ENCODE peak calls at places on chromosomes 1 and 21, in five cellular contexts. C is HepG2, D is NT2/D1, L is K562, Y is H1. A is an unnamed sample.
A peak's percentile ranks its signal among the peaks of the same experiment; 100 is the strongest.

GRCh38 chr1:41539999-41540398 is 55.5 kb upstream of the EDN2 start:
- DNase-seq in C (no peak), D (no peak), L (no peak), Y (no peak), A (no peak)

GRCh38 chr1:67441183-67441582 is 11.0 kb upstream of the SERBP1 start:
- DNase-seq in C (peak; percentile 17), D (no peak), L (peak; percentile 54), Y (no peak), A (no peak)

GRCh38 chr1:206967096-206967851 is 3.0 kb downstream of the FCAMR start:
- DNase-seq in C (no peak), D (no peak), L (no peak), Y (no peak), A (no peak)

GRCh38 chr1:159315381-159315780 is 13.2 kb downstream of the FCER1A start:
- DNase-seq in C (no peak), D (no peak), L (no peak), Y (no peak), A (no peak)

GRCh38 chr1:36831171-36831810 is 203.0 kb downstream of the GRIK3 start:
- DNase-seq in C (no peak), D (no peak), L (no peak), Y (no peak), A (no peak)

GRCh38 chr1:235586992-235587391 is 62.6 kb downstream of the GNG4 start:
- DNase-seq in C (no peak), D (no peak), L (no peak), Y (no peak), A (no peak)

GRCh38 chr1:234409328-234409727 is 36.1 kb downstream of the COA6 start:
- DNase-seq in C (no peak), D (no peak), L (no peak), Y (no peak), A (no peak)

GRCh38 chr1:228985661-228986060 is 250.4 kb downstream of the RHOU start:
- DNase-seq in C (no peak), D (no peak), L (no peak), Y (no peak), A (no peak)

GRCh38 chr1:54989473-54989872 is 9.0 kb downstream of the TMEM61 start:
- DNase-seq in C (no peak), D (no peak), L (no peak), Y (no peak), A (no peak)

GRCh38 chr1:166789286-166789685 is 50.0 kb upstream of the POGK start:
- DNase-seq in C (no peak), D (no peak), L (no peak), Y (no peak), A (no peak)

GRCh38 chr1:160996195-160996594 is 24.8 kb downstream of the F11R start:
- DNase-seq in C (no peak), D (no peak), L (no peak), Y (no peak), A (peak; percentile 92)

GRCh38 chr1:34270181-34270580 is 93.5 kb downstream of the C1orf94 start:
- DNase-seq in C (no peak), D (no peak), L (no peak), Y (no peak), A (no peak)

GRCh38 chr1:2073382-2074230 is 23.4 kb downstream of the PRKCZ start:
- DNase-seq in C (no peak), D (no peak), L (peak; percentile 25), Y (no peak), A (no peak)

GRCh38 chr1:32221980-32222751 is at the start of the genes EIF3I and TMEM234:
- DNase-seq in C (peak; percentile 88), D (peak; percentile 96), L (peak; percentile 98), Y (no peak), A (peak; percentile 85)

GRCh38 chr1:219798283-219799030 is 129.9 kb downstream of the SLC30A10 start:
- DNase-seq in C (no peak), D (no peak), L (no peak), Y (no peak), A (no peak)

GRCh38 chr1:160256396-160257046 is 5.8 kb downstream of the DCAF8 start:
- DNase-seq in C (no peak), D (no peak), L (no peak), Y (no peak), A (no peak)

GRCh38 chr1:223479261-223479660 is 86.0 kb downstream of the CCDC185 start:
- DNase-seq in C (no peak), D (no peak), L (no peak), Y (no peak), A (no peak)

GRCh38 chr1:33047839-33048305 is 11.2 kb upstream of the AK2 start:
- DNase-seq in C (no peak), D (no peak), L (no peak), Y (no peak), A (no peak)

GRCh38 chr1:206556047-206556747 is 48.9 kb downstream of the RASSF5 start:
- DNase-seq in C (peak; percentile 68), D (no peak), L (no peak), Y (no peak), A (no peak)

GRCh38 chr1:24641646-24642151 is 1.4 kb upstream of the SRRM1 start:
- DNase-seq in C (no peak), D (no peak), L (peak; percentile 61), Y (no peak), A (no peak)

GRCh38 chr1:235073968-235074334 is 54.7 kb downstream of the TOMM20 start:
- DNase-seq in C (no peak), D (no peak), L (no peak), Y (no peak), A (no peak)

GRCh38 chr21:46078322-46078981 is 19.5 kb upstream of the COL6A2 start:
- DNase-seq in C (no peak), D (no peak), L (no peak), Y (no peak), A (no peak)

GRCh38 chr1:223730471-223730870 is 18.1 kb downstream of the CAPN2 start:
- DNase-seq in C (no peak), D (no peak), L (no peak), Y (no peak), A (no peak)

GRCh38 chr1:186605762-186606350 is 74.4 kb downstream of the PTGS2 start:
- DNase-seq in C (peak; percentile 23), D (peak; percentile 68), L (peak; percentile 5), Y (peak; percentile 41), A (peak; percentile 56)

GRCh38 chr1:221439734-221440436 is 302.0 kb downstream of the DUSP10 start:
- DNase-seq in C (peak; percentile 6), D (no peak), L (no peak), Y (no peak), A (peak; percentile 93)

GRCh38 chr1:245234217-245235120 is 79.7 kb downstream of the KIF26B start:
- DNase-seq in C (no peak), D (peak; percentile 79), L (no peak), Y (peak; percentile 56), A (no peak)

GRCh38 chr1:61253912-61254628 is 171.7 kb downstream of the NFIA start:
- DNase-seq in C (no peak), D (no peak), L (no peak), Y (no peak), A (no peak)

GRCh38 chr1:228339766-228340685 is 66.6 kb downstream of the TRIM11 start:
- DNase-seq in C (no peak), D (no peak), L (no peak), Y (no peak), A (no peak)

GRCh38 chr1:197343663-197344273 is 75.7 kb downstream of the CRB1 start:
- DNase-seq in C (no peak), D (no peak), L (no peak), Y (no peak), A (no peak)

GRCh38 chr1:234322979-234323378 is 50.3 kb upstream of the COA6 start:
- DNase-seq in C (peak; percentile 44), D (peak; percentile 65), L (peak; percentile 87), Y (peak; percentile 69), A (peak; percentile 21)

GRCh38 chr1:213014642-213015041 is 1.0 kb downstream of the ANGEL2 start:
- DNase-seq in C (peak; percentile 16), D (no peak), L (peak; percentile 38), Y (no peak), A (no peak)

GRCh38 chr1:16398371-16398953 is 31.4 kb downstream of the SZRD1 start:
- DNase-seq in C (no peak), D (no peak), L (no peak), Y (no peak), A (no peak)

GRCh38 chr1:50332941-50333594 is 90.2 kb downstream of the DMRTA2 start:
- DNase-seq in C (peak; percentile 21), D (peak; percentile 65), L (peak; percentile 89), Y (peak; percentile 44), A (no peak)

GRCh38 chr1:93707956-93708355 is 26.3 kb upstream of the BCAR3 start:
- DNase-seq in C (no peak), D (no peak), L (no peak), Y (no peak), A (no peak)

GRCh38 chr1:183711691-183712401 is 58.7 kb upstream of the APOBEC4 start:
- DNase-seq in C (no peak), D (no peak), L (no peak), Y (no peak), A (no peak)

GRCh38 chr1:35531368-35531767 is 25.8 kb downstream of the KIAA0319L start:
- DNase-seq in C (no peak), D (no peak), L (no peak), Y (no peak), A (no peak)
- TF ChIP-seq ZNF274 in C (no peak), D (no peak), L (no peak), Y (no peak), A (no peak)

DNA sequence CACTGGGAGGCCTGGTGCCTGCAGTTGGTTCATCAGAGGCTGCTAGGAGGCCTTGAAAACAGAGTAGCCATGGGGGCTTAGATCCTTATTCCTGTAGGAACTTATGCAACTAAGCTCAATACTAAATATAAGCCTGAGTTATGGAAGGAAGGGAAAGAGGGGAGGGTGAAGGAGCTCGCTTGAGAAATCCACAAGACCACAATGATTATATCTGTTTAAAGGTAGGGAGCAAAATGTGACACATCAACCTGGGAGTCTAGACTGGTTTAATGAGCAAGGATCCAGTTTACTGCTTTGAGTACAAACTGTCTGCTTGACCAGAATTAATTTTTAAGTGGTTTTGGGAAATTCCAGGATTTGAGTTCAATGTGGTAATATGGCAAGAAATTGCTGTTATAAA is 20.4 kb upstream of the ANGPTL7 start:
- DNase-seq in C (no peak), D (no peak), L (no peak), Y (no peak), A (no peak)
- TF ChIP-seq ZNF274 in C (no peak), D (no peak), L (no peak), Y (no peak), A (no peak)

DNA sequence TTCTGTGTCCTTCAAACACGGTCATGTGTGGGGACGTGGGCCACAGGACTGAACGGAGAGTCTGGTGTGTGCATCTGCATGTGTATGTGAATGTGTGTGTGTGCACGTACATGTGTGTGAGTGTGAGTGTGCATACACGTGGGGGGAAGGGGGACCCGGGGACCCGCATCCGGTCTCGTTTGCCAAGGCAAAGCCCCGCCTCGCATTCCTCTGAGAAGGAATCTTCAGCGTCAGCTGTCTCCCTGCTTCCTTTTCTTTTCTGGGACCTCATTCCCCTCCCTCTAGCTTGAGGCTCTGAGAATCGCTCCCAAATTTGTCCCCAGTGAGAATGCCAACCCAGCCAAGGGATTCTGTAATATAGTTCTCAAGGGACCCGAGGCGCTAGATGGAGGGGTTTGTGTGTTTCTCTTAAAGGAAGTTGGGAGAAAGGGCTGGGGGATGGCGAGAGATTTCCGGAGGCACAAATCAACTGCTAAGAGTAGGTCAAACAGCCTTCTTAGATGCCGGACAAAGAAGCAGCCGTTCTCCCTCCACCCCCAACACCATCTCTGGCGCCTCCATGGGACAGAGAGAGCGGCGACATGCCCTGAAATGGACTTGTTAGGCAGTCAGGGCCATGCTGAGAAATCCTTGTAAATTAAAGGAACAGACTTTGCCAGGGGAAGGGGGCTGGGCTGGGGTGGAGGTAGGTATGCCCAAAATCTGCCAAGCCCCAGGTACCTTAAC is 6.6 kb downstream of the IFFO2 start:
- DNase-seq in C (peak; percentile 48), D (no peak), L (peak; percentile 49), Y (no peak), A (no peak)
- TF ChIP-seq ZNF274 in C (no peak), D (no peak), L (no peak), Y (no peak), A (no peak)

GRCh38 chr1:238491265-238491664 is 600.5 kb upstream of the ZP4 start:
- DNase-seq in C (no peak), D (no peak), L (no peak), Y (no peak), A (no peak)
- TF ChIP-seq ZNF274 in C (no peak), D (no peak), L (no peak), Y (no peak), A (no peak)

A was measured in HCT116.